ENCODE peak calls at places on chromosomes 6 and 20, in eight cellular contexts. H is fibroblast of mammary gland; E is small intestine; O is CD8-positive, alpha-beta memory T cell; Q is H4; D is T-helper 9 cell; T is tibial nerve; S is OCI-LY7. A is an unnamed sample.

GRCh38 chr6:124977067-124977908 is 15.1 kb downstream of the RNF217 start:
- DNase-seq in T (no peak), Q (no peak), E (no peak), D (no peak), H (no peak), O (no peak), S (no peak), A (no peak)

GRCh38 chr6:121847806-121848522 is 412.5 kb downstream of the GJA1 start:
- DNase-seq in S (no peak), T (no peak), Q (no peak), H (no peak), D (no peak), E (no peak), O (no peak), A (no peak)

GRCh38 chr6:156655267-156655918 is 121.8 kb upstream of the ARID1B start:
- DNase-seq in S (no peak), D (no peak), H (no peak), Q (no peak), E (no peak), T (no peak), O (no peak), A (no peak)

GRCh38 chr6:5359413-5359812 is 98.1 kb downstream of the FARS2 start:
- DNase-seq in E (peak), T (no peak), O (no peak), D (no peak), H (no peak), S (no peak), Q (no peak), A (no peak)

GRCh38 chr6:137350857-137351256 is 131.7 kb upstream of the IFNGR1 start:
- DNase-seq in Q (no peak), S (no peak), D (no peak), E (no peak), H (no peak), O (no peak), T (no peak), A (no peak)

GRCh38 chr6:90765895-90766294 is 179.0 kb upstream of the MAP3K7 start:
- DNase-seq in S (no peak), Q (no peak), T (no peak), D (no peak), E (no peak), O (no peak), H (no peak), A (no peak)

GRCh38 chr6:116329156-116329555 is 41.6 kb upstream of the DSE start:
- DNase-seq in Q (no peak), D (no peak), O (no peak), T (no peak), E (no peak), H (no peak), S (no peak), A (no peak)

GRCh38 chr6:149840345-149841075 is 23.6 kb downstream of the LRP11 start:
- DNase-seq in S (peak), Q (peak), O (no peak), T (peak), H (peak), D (peak), E (peak), A (peak)

GRCh38 chr6:35081426-35081851 is 59.7 kb downstream of the TCP11 start:
- DNase-seq in S (no peak), H (no peak), Q (no peak), O (no peak), D (no peak), T (no peak), E (no peak), A (peak)

GRCh38 chr20:11935754-11936551 is 18.3 kb downstream of the BTBD3 start:
- DNase-seq in T (no peak), Q (no peak), O (no peak), E (no peak), H (no peak), D (no peak), S (no peak), A (no peak)

GRCh38 chr20:26243731-26244130 is 547.1 kb upstream of the ZNF337 start:
- DNase-seq in D (no peak), S (no peak), E (no peak), H (no peak), Q (no peak), T (no peak), O (no peak), A (no peak)

GRCh38 chr20:36969478-36970186 is 18.1 kb upstream of the SAMHD1 start:
- DNase-seq in O (peak), Q (no peak), E (peak), H (no peak), S (no peak), D (no peak), T (no peak), A (no peak)

GRCh38 chr6:75794954-75795739 is 46.1 kb downstream of the MYO6 start:
- DNase-seq in E (no peak), S (no peak), O (no peak), H (peak), D (no peak), Q (no peak), T (no peak), A (no peak)

GRCh38 chr6:36064770-36065396 is 37.3 kb downstream of the MAPK14 start:
- DNase-seq in D (no peak), T (no peak), E (peak), O (no peak), Q (no peak), H (no peak), S (no peak), A (no peak)

GRCh38 chr6:163414367-163415175 is at the start of gene QKI:
- DNase-seq in S (peak), O (peak), E (peak), H (peak), T (peak), Q (peak), D (peak), A (peak)

GRCh38 chr6:96789871-96790270 is 47.4 kb downstream of the GPR63 start:
- DNase-seq in E (no peak), D (no peak), T (no peak), H (no peak), S (no peak), Q (no peak), O (no peak), A (no peak)

GRCh38 chr6:63773200-63773599 is 137.6 kb downstream of the PHF3 start:
- DNase-seq in O (no peak), E (no peak), S (no peak), Q (no peak), H (no peak), T (no peak), D (no peak), A (no peak)

GRCh38 chr20:63504642-63505041 is 5.8 kb upstream of the EEF1A2 start:
- DNase-seq in T (no peak), D (no peak), E (no peak), S (no peak), O (no peak), Q (no peak), H (no peak), A (no peak)

GRCh38 chr20:11473971-11474370 is 443.7 kb upstream of the BTBD3 start:
- DNase-seq in T (no peak), Q (no peak), H (no peak), D (no peak), E (no peak), S (no peak), O (no peak), A (no peak)

GRCh38 chr20:38217791-38218565 is 42.6 kb downstream of the KIAA1755 start:
- DNase-seq in D (no peak), T (no peak), E (no peak), Q (peak), S (no peak), H (peak), O (no peak), A (no peak)

GRCh38 chr6:117267766-117268534 is 2.6 kb downstream of the VGLL2 start:
- DNase-seq in D (no peak), O (no peak), H (no peak), Q (no peak), E (no peak), T (no peak), S (no peak), A (peak)

GRCh38 chr6:166556871-166557322 is 29.6 kb downstream of the RAMACL start:
- DNase-seq in D (no peak), T (peak), E (peak), Q (peak), H (peak), S (no peak), O (no peak), A (peak)

GRCh38 chr6:148166339-148166949 is 176.2 kb upstream of the SASH1 start:
- DNase-seq in Q (peak), D (no peak), H (peak), O (peak), E (peak), T (peak), S (peak), A (peak)

GRCh38 chr20:18363708-18364107 is 75.4 kb downstream of the ZNF133 start:
- DNase-seq in Q (no peak), S (no peak), T (no peak), H (no peak), O (no peak), D (no peak), E (no peak), A (no peak)

GRCh38 chr6:33438978-33439594 is 15.3 kb upstream of the ZBTB9 start:
- DNase-seq in O (no peak), S (no peak), H (no peak), D (no peak), T (no peak), E (no peak), Q (no peak), A (no peak)

GRCh38 chr6:159170999-159171712 is 2.0 kb downstream of the FNDC1 start:
- DNase-seq in O (no peak), S (no peak), D (no peak), Q (no peak), T (peak), H (peak), E (no peak), A (no peak)

GRCh38 chr20:45405566-45406259 is 2.4 kb upstream of the DBNDD2 start:
- DNase-seq in S (no peak), E (peak), O (no peak), D (no peak), T (no peak), H (no peak), Q (no peak), A (no peak)

GRCh38 chr20:3068986-3069900 is 2.2 kb upstream of the OXT start:
- DNase-seq in E (peak), H (peak), T (no peak), D (no peak), O (peak), Q (no peak), S (peak), A (no peak)

GRCh38 chr6:92122746-92123145 is 1296.6 kb downstream of the EPHA7 start:
- DNase-seq in D (no peak), T (no peak), Q (peak), O (no peak), E (peak), H (no peak), S (peak), A (peak)

GRCh38 chr20:48143435-48144081 is 358.3 kb upstream of the SULF2 start:
- DNase-seq in T (no peak), S (no peak), O (no peak), Q (no peak), D (no peak), E (no peak), H (no peak), A (no peak)

GRCh38 chr20:50482396-50482890 is 27.7 kb upstream of the PTPN1 start:
- DNase-seq in T (no peak), H (no peak), D (no peak), S (no peak), Q (no peak), E (no peak), O (no peak), A (no peak)

GRCh38 chr20:21709535-21709904 is 4.1 kb downstream of the PAX1 start:
- DNase-seq in E (no peak), O (no peak), Q (no peak), H (no peak), T (no peak), S (no peak), D (no peak), A (no peak)

GRCh38 chr6:116531675-116532570 is 13.6 kb downstream of the TRAPPC3L start:
- DNase-seq in Q (peak), O (peak), S (peak), T (peak), E (peak), D (peak), H (peak), A (peak)

GRCh38 chr6:167662104-167662880 is 164.4 kb upstream of the AFDN start:
- DNase-seq in E (no peak), H (no peak), O (no peak), T (no peak), Q (no peak), S (no peak), D (no peak), A (no peak)

GRCh38 chr6:137892271-137892708 is 25.2 kb downstream of the TNFAIP3 start:
- DNase-seq in T (no peak), D (no peak), S (no peak), H (peak), Q (no peak), E (no peak), O (no peak), A (no peak)

GRCh38 chr6:40523505-40524172 is 63.5 kb downstream of the LRFN2 start:
- DNase-seq in T (no peak), H (no peak), E (no peak), D (no peak), Q (no peak), O (no peak), S (no peak), A (no peak)

GRCh38 chr6:105606871-105607421 is 204.1 kb upstream of the PREP start:
- DNase-seq in O (no peak), E (no peak), Q (no peak), T (no peak), H (no peak), D (no peak), S (no peak), A (no peak)

A was measured in KBM-7.